ENCODE peak calls at places on chromosomes 2 and 18, in five cellular contexts. L, R, P, G and W are unnamed samples.

GRCh38 chr2:58871469-58872142 is 630.5 kb upstream of the FANCL start:
- DNase-seq in L (no peak), R (peak), P (no peak), G (no peak), W (no peak)

GRCh38 chr2:23617817-23618216 is 232.8 kb downstream of the KLHL29 start:
- DNase-seq in L (no peak), R (no peak), P (no peak), G (no peak), W (no peak)

GRCh38 chr18:67980241-67980640 is 463.7 kb upstream of the DSEL start:
- DNase-seq in L (no peak), R (no peak), P (no peak), G (no peak), W (no peak)

GRCh38 chr2:36618381-36618780 is 20.4 kb upstream of the FEZ2 start:
- DNase-seq in L (peak), R (peak), P (peak), G (peak), W (peak)

GRCh38 chr2:235017441-235017840 is 65.6 kb downstream of the SH3BP4 start:
- DNase-seq in L (no peak), R (no peak), P (no peak), G (no peak), W (no peak)

GRCh38 chr2:68216454-68217310 is 35.6 kb downstream of the PPP3R1 start:
- DNase-seq in L (peak), R (no peak), P (no peak), G (no peak), W (no peak)

GRCh38 chr2:24920813-24921441 is 890 bp upstream of the ADCY3 start:
- DNase-seq in L (no peak), R (peak), P (peak), G (no peak), W (peak)

GRCh38 chr2:128606837-128607236 is 288.2 kb upstream of the HS6ST1 start:
- DNase-seq in L (no peak), R (no peak), P (no peak), G (no peak), W (no peak)

GRCh38 chr18:75538727-75539126 is 111.2 kb upstream of the SMIM21 start:
- DNase-seq in L (peak), R (no peak), P (no peak), G (no peak), W (no peak)

GRCh38 chr18:58290059-58290747 is 246.2 kb downstream of the NEDD4L start:
- DNase-seq in L (peak), R (no peak), P (no peak), G (no peak), W (no peak)

GRCh38 chr2:49044680-49045079 is 109.6 kb downstream of the FSHR start:
- DNase-seq in L (no peak), R (no peak), P (peak), G (no peak), W (no peak)

GRCh38 chr2:196046123-196046917 is 22.3 kb downstream of the DNAH7 start:
- DNase-seq in L (peak), R (no peak), P (no peak), G (peak), W (no peak)

GRCh38 chr2:71951067-71951436 is 196.6 kb downstream of the CYP26B1 start:
- DNase-seq in L (no peak), R (no peak), P (no peak), G (no peak), W (no peak)

GRCh38 chr2:3423492-3424170 is 44.1 kb downstream of the TRAPPC12 start:
- DNase-seq in L (peak), R (peak), P (peak), G (peak), W (peak)

GRCh38 chr18:26771524-26771923 is 94.0 kb downstream of the AQP4 start:
- DNase-seq in L (no peak), R (no peak), P (peak), G (no peak), W (no peak)

GRCh38 chr18:26574958-26575864 is 26.9 kb upstream of the KCTD1 start:
- DNase-seq in L (peak), R (peak), P (peak), G (no peak), W (peak)

GRCh38 chr18:79399275-79400081 is 3.7 kb downstream of the NFATC1 start:
- DNase-seq in L (no peak), R (no peak), P (no peak), G (no peak), W (no peak)

GRCh38 chr2:38654495-38655381 is 11.2 kb upstream of the GALM start:
- DNase-seq in L (no peak), R (peak), P (no peak), G (no peak), W (no peak)

GRCh38 chr2:38652431-38653273 is 13.3 kb upstream of the GALM start:
- DNase-seq in L (no peak), R (peak), P (no peak), G (no peak), W (no peak)

GRCh38 chr2:38655441-38655840 is 10.5 kb upstream of the GALM start:
- DNase-seq in L (no peak), R (no peak), P (no peak), G (no peak), W (no peak)

GRCh38 chr2:38653380-38653714 is 12.6 kb upstream of the GALM start:
- DNase-seq in L (no peak), R (no peak), P (no peak), G (no peak), W (no peak)

GRCh38 chr2:38653715-38654494 is 12.0 kb upstream of the GALM start:
- DNase-seq in L (peak), R (peak), P (peak), G (peak), W (no peak)
- TF ChIP-seq SMC3 in L (no peak), R (no peak), P (peak), G (no peak), W (no peak)

GRCh38 chr2:186036862-186037449 is 298.4 kb downstream of the FSIP2 start:
- DNase-seq in L (no peak), R (no peak), P (no peak), G (no peak), W (no peak)

GRCh38 chr2:186044761-186045160 is 306.2 kb downstream of the FSIP2 start:
- DNase-seq in L (no peak), R (no peak), P (no peak), G (no peak), W (no peak)

DNA sequence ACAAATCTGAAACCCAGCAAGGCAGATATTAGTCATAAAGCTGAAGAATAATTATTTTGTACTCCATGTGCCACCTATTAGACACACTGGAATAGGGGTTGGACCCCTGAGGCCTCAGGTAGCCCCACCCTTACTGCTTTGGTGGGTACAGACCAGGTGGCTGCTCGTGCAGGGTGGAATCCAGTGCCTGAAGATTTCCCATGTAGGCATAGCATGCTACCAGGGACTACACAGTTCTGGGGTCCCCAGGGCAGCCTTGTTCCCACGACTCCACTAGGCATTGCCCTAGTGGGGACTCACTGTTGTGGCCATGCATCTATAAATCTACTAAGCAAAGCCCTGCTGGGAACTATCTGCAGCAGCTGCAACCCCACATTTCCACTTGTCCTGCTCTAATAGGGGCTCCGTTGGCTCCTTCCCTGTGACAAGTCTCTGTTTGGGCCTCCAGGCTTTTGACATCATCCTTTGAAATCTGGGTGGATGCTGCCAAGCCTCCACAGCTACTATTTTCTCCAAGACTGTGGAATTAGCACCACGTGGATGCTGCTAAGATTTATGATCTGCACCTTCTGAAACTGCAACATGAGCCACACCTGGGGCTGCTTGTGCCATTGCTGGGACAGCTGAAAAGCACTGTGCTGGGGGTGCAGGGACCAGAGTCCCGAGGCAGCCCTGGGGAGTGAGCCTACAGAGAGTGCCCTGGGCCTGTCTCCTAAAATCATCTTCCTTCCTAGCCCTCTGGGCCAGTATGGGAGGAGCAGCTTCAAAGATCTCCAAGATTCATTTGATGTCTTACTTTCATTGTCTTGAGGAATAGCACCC is 303.8 kb downstream of the FSIP2 start:
- DNase-seq in L (no peak), R (no peak), P (no peak), G (no peak), W (no peak)
- TF ChIP-seq USF2 in L (no peak), R (no peak), P (no peak), G (no peak), W (no peak)

DNA sequence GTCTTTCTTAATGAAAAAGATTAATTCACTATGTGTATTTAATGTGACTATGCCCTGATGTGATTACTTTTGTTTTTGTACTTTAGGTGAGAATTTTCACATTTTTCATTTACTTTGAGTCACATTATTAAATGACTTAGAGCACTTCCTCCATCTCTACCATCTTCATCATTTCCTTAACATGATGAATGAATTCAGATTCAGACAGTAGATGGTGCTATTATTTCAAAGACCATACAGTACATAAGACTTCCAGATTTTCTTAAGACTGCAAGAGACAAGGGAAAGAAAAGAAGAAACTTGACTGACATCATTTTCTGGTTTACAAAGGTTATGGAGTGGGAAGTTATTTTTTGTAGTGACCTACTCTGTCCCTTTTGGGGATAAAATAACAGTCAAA is 1010.6 kb upstream of the NXPH2 start:
- DNase-seq in L (no peak), R (no peak), P (no peak), G (no peak), W (peak)
- TF ChIP-seq CEBPB in L (no peak), R (no peak), P (no peak), G (no peak), W (no peak)

GRCh38 chr18:4069183-4069582 is 385.9 kb downstream of the DLGAP1 start:
- DNase-seq in L (no peak), R (no peak), P (no peak), G (no peak), W (no peak)

GRCh38 chr18:4074647-4075046 is 380.5 kb downstream of the DLGAP1 start:
- DNase-seq in L (peak), R (no peak), P (no peak), G (no peak), W (no peak)

GRCh38 chr18:4063545-4063944 is 391.6 kb downstream of the DLGAP1 start:
- DNase-seq in L (no peak), R (no peak), P (no peak), G (no peak), W (no peak)

GRCh38 chr18:4068552-4069158 is 386.5 kb downstream of the DLGAP1 start:
- DNase-seq in L (peak), R (peak), P (peak), G (peak), W (peak)
- TF ChIP-seq SMC3 in L (peak), R (peak), P (no peak), G (peak), W (peak)

GRCh38 chr18:21777814-21778213 is 37.2 kb downstream of the MIB1 start:
- DNase-seq in L (no peak), R (no peak), P (no peak), G (peak), W (no peak)
- TF ChIP-seq USF2 in L (no peak), R (no peak), P (no peak), G (no peak), W (no peak)

GRCh38 chr2:150530168-150530567 is 42.7 kb upstream of the RND3 start:
- DNase-seq in L (no peak), R (no peak), P (no peak), G (no peak), W (no peak)

GRCh38 chr2:150528861-150529801 is 41.7 kb upstream of the RND3 start:
- DNase-seq in L (peak), R (no peak), P (no peak), G (peak), W (peak)

GRCh38 chr2:150531626-150532419 is 44.4 kb upstream of the RND3 start:
- DNase-seq in L (peak), R (no peak), P (no peak), G (no peak), W (no peak)

GRCh38 chr2:150535176-150535575 is 47.7 kb upstream of the RND3 start:
- DNase-seq in L (no peak), R (no peak), P (no peak), G (no peak), W (no peak)

DNA sequence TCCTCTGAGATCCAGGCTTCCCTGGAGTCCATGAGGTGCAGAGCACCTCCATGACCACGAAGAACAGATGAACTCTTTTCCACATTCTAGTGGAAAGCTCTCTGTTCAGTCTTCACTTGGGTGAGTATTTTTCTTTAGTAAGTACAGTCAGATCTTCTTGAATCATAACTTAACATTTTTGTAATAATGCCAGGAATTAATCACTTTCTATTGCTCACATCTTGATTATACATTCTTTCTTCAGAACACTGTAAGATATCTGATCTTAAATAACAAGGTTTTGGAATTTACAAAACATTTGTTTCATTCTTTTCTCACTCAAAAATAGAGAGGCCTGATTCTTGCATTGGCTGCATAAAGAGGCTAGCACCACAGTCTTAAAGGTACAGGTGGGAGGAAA is 45.4 kb upstream of the RND3 start:
- DNase-seq in L (peak), R (no peak), P (no peak), G (no peak), W (no peak)
- TF ChIP-seq CEBPB in L (peak), R (no peak), P (no peak), G (no peak), W (no peak)

GRCh38 chr2:183522441-183522840 is 398.2 kb downstream of the NUP35 start:
- DNase-seq in L (no peak), R (no peak), P (no peak), G (no peak), W (no peak)
- TF ChIP-seq SMC3 in L (no peak), R (no peak), P (no peak), G (no peak), W (no peak)

DNA sequence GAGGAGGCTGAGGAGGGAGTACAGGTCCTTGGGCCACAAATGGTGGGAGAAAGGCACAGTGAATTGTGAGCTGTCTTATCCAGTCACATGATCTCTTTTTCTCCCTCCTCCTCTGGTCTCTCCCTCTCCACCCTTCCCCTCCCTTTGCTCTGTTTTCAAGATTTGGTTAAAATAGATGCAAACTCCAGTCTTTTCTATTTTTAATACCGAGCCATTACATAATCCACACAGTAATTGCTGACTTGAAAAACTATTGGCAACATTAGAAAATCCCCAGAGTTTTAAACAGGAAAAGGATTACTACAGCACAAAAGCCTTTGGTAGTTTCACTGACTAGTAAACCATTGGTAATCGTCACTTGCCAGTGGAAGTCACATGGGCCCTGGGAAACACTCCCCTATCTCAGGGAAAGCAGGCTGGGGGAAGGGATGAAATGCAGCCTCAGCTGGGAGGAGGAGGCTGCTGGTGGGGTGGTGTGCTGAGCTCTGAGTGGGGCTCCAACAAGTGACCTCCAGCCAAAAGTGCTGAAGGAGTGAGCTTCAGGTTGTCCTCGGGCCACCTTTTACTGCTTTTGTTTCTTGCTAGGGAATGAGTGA is 57.4 kb upstream of the PCBP1 start:
- DNase-seq in L (peak), R (peak), P (no peak), G (no peak), W (no peak)
- TF ChIP-seq USF2 in L (peak), R (peak), P (no peak), G (no peak), W (no peak)

GRCh38 chr2:236985940-236986339 is 99.7 kb upstream of the COPS8 start:
- DNase-seq in L (no peak), R (no peak), P (no peak), G (no peak), W (no peak)
- TF ChIP-seq CEBPB in L (no peak), R (no peak), P (no peak), G (no peak), W (no peak)